ENCODE peak calls at places on chromosomes 5 and 9, in eight cellular contexts. A is fibroblast of the aortic adventitia; E is A549; G is GM12878; I is AG09309; V is activated CD8-positive, alpha-beta T cell treated with anti-CD3 and anti-CD28 coated beads for 36 hours; O is HCT116; Q is endothelial cell. S is an unnamed sample.

GRCh38 chr9:101458955-101459631 is 23.5 kb upstream of the ALDOB start:
- DNase-seq in G (no peak), V (peak; percentile 20), O (peak; percentile 79), E (peak; percentile 58), I (peak; percentile 57), A (peak; percentile 86), Q (peak; percentile 36), S (no peak)

GRCh38 chr5:132854301-132854700 is 12.0 kb downstream of the GDF9 start:
- DNase-seq in I (no peak), A (peak; percentile 50), Q (no peak), E (no peak), G (no peak), O (no peak), V (no peak), S (no peak)

GRCh38 chr5:143887901-143888648 is 76.1 kb downstream of the HMHB1 start:
- DNase-seq in A (peak; percentile 69), G (no peak), Q (no peak), V (no peak), E (no peak), I (peak; percentile 83), O (no peak), S (no peak)

GRCh38 chr9:120441446-120442279 is 138.3 kb downstream of the CDK5RAP2 start:
- DNase-seq in V (no peak), Q (no peak), G (no peak), I (peak; percentile 50), A (peak; percentile 94), E (no peak), O (no peak), S (no peak)

GRCh38 chr5:159161361-159162214 is 47.8 kb downstream of the RNF145 start:
- DNase-seq in G (no peak), Q (no peak), A (no peak), V (no peak), E (no peak), O (no peak), I (no peak), S (no peak)

GRCh38 chr5:176608937-176609723 is 826 bp downstream of the GPRIN1 start:
- DNase-seq in G (no peak), E (no peak), A (no peak), O (no peak), Q (no peak), I (no peak), V (no peak), S (peak; percentile 81)

GRCh38 chr9:108078823-108079222 is 589.3 kb upstream of the KLF4 start:
- DNase-seq in V (no peak), O (no peak), Q (no peak), A (no peak), I (no peak), E (no peak), G (no peak), S (no peak)

GRCh38 chr5:135551593-135552447 is 16.1 kb upstream of the NEUROG1 start:
- DNase-seq in A (peak; percentile 84), Q (peak; percentile 77), O (peak; percentile 69), G (peak; percentile 12), E (peak; percentile 72), V (peak; percentile 81), I (peak; percentile 33), S (no peak)

GRCh38 chr5:72459089-72459661 is 48.0 kb downstream of the ZNF366 start:
- DNase-seq in Q (no peak), E (no peak), G (peak; percentile 71), V (no peak), A (peak; percentile 49), O (no peak), I (no peak), S (no peak)

GRCh38 chr9:21579209-21579608 is 97.1 kb upstream of the IFNE start:
- DNase-seq in V (peak; percentile 69), O (no peak), E (no peak), A (peak; percentile 52), I (no peak), Q (no peak), G (no peak), S (no peak)

GRCh38 chr9:134367796-134368490 is 41.7 kb downstream of the RXRA start:
- DNase-seq in G (no peak), A (no peak), Q (no peak), E (no peak), O (no peak), V (no peak), I (no peak), S (no peak)

GRCh38 chr5:123875444-123876264 is 363.7 kb downstream of the CSNK1G3 start:
- DNase-seq in I (no peak), O (no peak), A (no peak), E (no peak), G (no peak), V (no peak), Q (peak; percentile 27), S (no peak)

GRCh38 chr5:53482717-53483638 is 2.5 kb downstream of the FST start:
- DNase-seq in A (peak; percentile 52), V (peak; percentile 46), G (no peak), Q (peak; percentile 40), E (no peak), I (no peak), O (no peak), S (no peak)

GRCh38 chr5:147472669-147473131 is 37.2 kb downstream of the DPYSL3 start:
- DNase-seq in Q (no peak), I (no peak), A (no peak), O (no peak), V (no peak), E (no peak), G (no peak), S (no peak)

DNA sequence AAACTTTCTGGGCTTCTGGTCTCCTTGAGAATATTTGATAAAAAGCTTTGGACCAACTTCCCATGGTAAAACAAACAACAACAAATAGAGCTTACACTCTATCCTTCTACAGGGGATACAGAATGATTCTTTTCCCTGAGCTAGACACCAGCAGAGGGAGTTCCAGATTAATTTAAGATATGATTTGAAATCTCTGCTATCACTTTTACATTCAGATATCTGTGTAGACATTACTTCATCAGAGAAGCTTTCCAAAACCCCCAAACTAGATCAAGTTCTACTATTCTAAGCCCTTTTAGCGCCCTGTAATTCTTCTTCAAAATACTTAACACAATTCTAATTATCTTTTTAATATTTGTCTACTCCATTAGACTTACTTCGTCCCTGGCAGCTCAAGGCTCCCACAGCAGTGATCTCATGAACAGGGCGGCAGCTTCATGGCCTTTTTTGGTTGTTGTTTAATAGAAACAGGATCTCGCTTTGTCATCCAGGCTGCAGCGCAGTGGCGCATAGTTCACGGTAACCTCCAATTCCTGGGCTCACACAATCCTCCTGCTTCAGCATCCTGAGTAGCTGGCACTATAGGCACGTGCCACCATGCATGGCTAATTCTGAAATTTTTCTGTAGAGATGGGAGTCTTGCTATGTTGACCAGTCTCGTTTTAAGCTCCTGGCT is 938 bp upstream of the GALNT12 start:
- DNase-seq in G (no peak), I (no peak), O (no peak), E (no peak), A (peak; percentile 56), Q (no peak), V (no peak), S (no peak)
- TF ChIP-seq CTCF in G (no peak), I (peak; percentile 14), O (peak; percentile 64), E (peak; percentile 45), A (peak; percentile 48), Q (no peak), V (no peak), S (peak; percentile 46)

GRCh38 chr9:37512439-37512838 is 26.7 kb downstream of the POLR1E start:
- DNase-seq in V (peak; percentile 24), G (no peak), Q (no peak), O (no peak), I (no peak), E (no peak), A (no peak), S (no peak)

GRCh38 chr9:37508834-37509206 is 23.1 kb downstream of the POLR1E start:
- DNase-seq in G (no peak), Q (no peak), O (no peak), V (no peak), A (no peak), E (no peak), I (no peak), S (no peak)

GRCh38 chr9:37509536-37509935 is 23.8 kb downstream of the POLR1E start:
- DNase-seq in A (no peak), V (no peak), O (no peak), Q (no peak), I (no peak), E (no peak), G (no peak), S (no peak)

GRCh38 chr9:37511715-37512010 is 25.9 kb downstream of the POLR1E start:
- DNase-seq in G (no peak), I (no peak), E (no peak), V (no peak), Q (no peak), O (no peak), A (no peak), S (no peak)

GRCh38 chr9:37511006-37511714 is 25.4 kb downstream of the POLR1E start:
- DNase-seq in I (no peak), O (peak; percentile 13), V (peak; percentile 33), G (no peak), E (no peak), A (no peak), Q (peak; percentile 47), S (no peak)
- TF ChIP-seq CTCF in I (peak; percentile 12), O (no peak), V (no peak), G (peak; percentile 44), E (no peak), A (no peak), Q (no peak), S (peak; percentile 7)

GRCh38 chr5:62305715-62306493 is at the start of gene KIF2A:
- DNase-seq in A (peak; percentile 85), E (peak; percentile 89), G (peak; percentile 78), O (peak; percentile 85), I (peak; percentile 49), Q (peak; percentile 89), V (peak; percentile 97), S (peak; percentile 97)
- TF ChIP-seq CTCF in A (no peak), E (no peak), G (no peak), O (no peak), I (no peak), Q (no peak), V (no peak), S (peak; percentile 16)

GRCh38 chr5:94432499-94432898 is 185.9 kb downstream of the KIAA0825 start:
- DNase-seq in Q (no peak), G (no peak), E (no peak), O (no peak), I (peak; percentile 5), V (no peak), A (peak; percentile 35), S (no peak)
- TF ChIP-seq CTCF in Q (no peak), G (no peak), E (no peak), O (no peak), I (no peak), V (no peak), A (no peak), S (no peak)

DNA sequence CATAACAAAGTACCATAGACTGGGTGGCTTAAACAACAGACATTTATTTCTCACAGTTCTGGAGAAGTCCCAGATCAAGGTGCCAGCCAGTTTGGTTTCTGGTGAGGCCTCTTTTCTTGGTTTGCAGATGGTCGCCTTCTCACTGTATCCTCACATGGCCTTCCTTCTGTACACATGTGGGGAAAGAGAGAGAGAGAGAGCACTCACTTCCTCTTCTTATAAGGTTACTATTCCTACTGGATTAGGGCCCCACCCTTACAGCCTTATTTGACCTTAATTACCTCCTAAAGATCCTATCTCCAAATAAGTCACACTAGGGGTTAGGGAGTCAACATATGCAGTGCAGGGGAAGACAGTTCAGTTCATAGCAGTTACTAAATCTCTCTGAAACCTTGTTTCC is 205.6 kb upstream of the GDNF start:
- DNase-seq in Q (no peak), G (no peak), I (no peak), O (no peak), E (no peak), V (no peak), A (no peak), S (no peak)
- TF ChIP-seq CTCF in Q (no peak), G (no peak), I (no peak), O (no peak), E (no peak), V (no peak), A (no peak), S (no peak)

GRCh38 chr5:149314571-149315111 is 30.7 kb upstream of the GRPEL2 start:
- DNase-seq in I (no peak), E (no peak), A (no peak), V (no peak), Q (no peak), G (no peak), O (no peak), S (no peak)
- TF ChIP-seq CTCF in I (peak; percentile 13), E (no peak), A (no peak), V (no peak), Q (no peak), G (no peak), O (no peak), S (peak; percentile 17)